ENCODE peak calls at places on chromosomes 7 and 10, in nine cellular contexts. W, I, T, Q, K, H, V, X and Z are unnamed samples.

GRCh38 chr10:36281871-36282331 is 639.8 kb upstream of the FZD8 start:
- DNase-seq in X (peak; percentile 87), H (no peak), I (no peak), K (no peak), T (no peak), W (no peak), V (no peak), Q (no peak), Z (no peak)

GRCh38 chr10:28991326-28991725 is 297.5 kb upstream of the LYZL1 start:
- DNase-seq in T (no peak), I (peak; percentile 87), H (no peak), Q (no peak), K (no peak), W (peak; percentile 26), X (peak; percentile 88), V (peak; percentile 55), Z (no peak)

GRCh38 chr7:102925962-102926825 is 13.4 kb downstream of the LRRC17 start:
- DNase-seq in K (no peak), V (no peak), T (no peak), X (no peak), Q (no peak), H (no peak), I (no peak), W (no peak), Z (no peak)

GRCh38 chr10:62231805-62232204 is 36.8 kb downstream of the RTKN2 start:
- DNase-seq in Q (no peak), K (no peak), V (no peak), H (no peak), W (no peak), X (peak; percentile 26), I (no peak), T (no peak), Z (no peak)

GRCh38 chr7:158445421-158446175 is 142.0 kb downstream of the PTPRN2 start:
- DNase-seq in X (no peak), K (no peak), V (no peak), T (no peak), I (no peak), W (no peak), Q (no peak), H (no peak), Z (no peak)

GRCh38 chr10:60646966-60647796 is 131.1 kb upstream of the CDK1 start:
- DNase-seq in W (no peak), Q (peak; percentile 34), X (peak; percentile 64), I (no peak), V (no peak), T (peak; percentile 47), H (peak; percentile 29), K (no peak), Z (no peak)

GRCh38 chr7:44291733-44292395 is 33.5 kb downstream of the CAMK2B start:
- DNase-seq in X (no peak), Q (no peak), K (no peak), H (no peak), W (peak; percentile 3), V (no peak), T (no peak), I (peak; percentile 0), Z (no peak)

GRCh38 chr7:137331378-137331777 is 12.2 kb downstream of the PTN start:
- DNase-seq in H (no peak), K (no peak), Q (no peak), X (no peak), T (no peak), I (peak; percentile 33), W (no peak), V (no peak), Z (no peak)

GRCh38 chr7:80942261-80943041 is 23.6 kb upstream of the SEMA3C start:
- DNase-seq in K (no peak), T (no peak), Q (no peak), H (no peak), I (peak; percentile 61), W (peak; percentile 58), V (no peak), X (peak; percentile 99), Z (peak; percentile 37)

GRCh38 chr7:137335814-137336213 is 7.7 kb downstream of the PTN start:
- DNase-seq in V (no peak), X (no peak), Q (no peak), I (no peak), W (no peak), K (no peak), H (no peak), T (no peak), Z (no peak)

GRCh38 chr7:7922684-7923385 is 45.8 kb upstream of the GLCCI1 start:
- DNase-seq in X (no peak), W (no peak), I (no peak), T (no peak), Q (no peak), K (no peak), H (no peak), V (no peak), Z (no peak)

GRCh38 chr10:77105756-77106155 is 531.9 kb downstream of the KCNMA1 start:
- DNase-seq in T (no peak), W (no peak), X (no peak), K (no peak), V (no peak), I (no peak), H (no peak), Q (no peak), Z (no peak)

GRCh38 chr10:30553018-30553624 is 76.4 kb downstream of the LYZL2 start:
- DNase-seq in Q (no peak), H (no peak), K (no peak), X (no peak), W (no peak), I (peak; percentile 83), V (no peak), T (no peak), Z (no peak)

GRCh38 chr10:72086466-72087391 is 1.6 kb downstream of the SPOCK2 start:
- DNase-seq in Q (no peak), I (peak; percentile 67), H (no peak), V (peak; percentile 73), W (peak; percentile 64), K (no peak), T (peak; percentile 66), X (no peak), Z (peak; percentile 50)

GRCh38 chr7:28005848-28006233 is 174.8 kb downstream of the JAZF1 start:
- DNase-seq in X (no peak), Q (no peak), H (no peak), W (no peak), T (no peak), I (no peak), V (no peak), K (no peak), Z (no peak)

GRCh38 chr10:124568858-124569622 is 107.4 kb downstream of the LHPP start:
- DNase-seq in K (no peak), T (no peak), X (no peak), H (no peak), Q (no peak), V (peak; percentile 37), I (peak; percentile 27), W (peak; percentile 14), Z (no peak)

GRCh38 chr7:111498608-111499007 is 63.7 kb downstream of the IMMP2L start:
- DNase-seq in W (no peak), V (no peak), X (no peak), K (no peak), T (no peak), I (no peak), H (no peak), Q (no peak), Z (no peak)

GRCh38 chr10:100319736-100320135 is 10.3 kb downstream of the PKD2L1 start:
- DNase-seq in I (no peak), Q (no peak), V (no peak), T (no peak), X (no peak), H (no peak), W (no peak), K (no peak), Z (no peak)

GRCh38 chr7:151900591-151901312 is 23.8 kb upstream of the PRKAG2 start:
- DNase-seq in X (no peak), T (no peak), V (no peak), Q (no peak), H (no peak), I (no peak), K (no peak), W (no peak), Z (no peak)

GRCh38 chr10:52864459-52865106 is 92.0 kb upstream of the MBL2 start:
- DNase-seq in W (peak; percentile 45), X (peak; percentile 5), I (peak; percentile 71), V (no peak), Q (peak; percentile 18), K (no peak), H (no peak), T (no peak), Z (peak; percentile 34)